ENCODE peak calls at places on chromosome 6, in seven cellular contexts. S, E, N, Z, B, L and V are unnamed samples.

GRCh38 chr6:6008114-6008647 is 1.5 kb upstream of the NRN1 start:
- DNase-seq in S (no peak), E (no peak), N (no peak), Z (no peak), B (no peak), L (no peak), V (no peak)

GRCh38 chr6:152952866-152953509 is 29.9 kb downstream of the FBXO5 start:
- DNase-seq in S (no peak), E (no peak), N (no peak), Z (no peak), B (peak; percentile 32), L (no peak), V (no peak)

GRCh38 chr6:136069119-136069518 is 181.0 kb downstream of the MTFR2 start:
- DNase-seq in S (no peak), E (no peak), N (no peak), Z (no peak), B (no peak), L (no peak), V (no peak)

GRCh38 chr6:149854532-149854931 is 9.6 kb downstream of the LRP11 start:
- DNase-seq in S (no peak), E (no peak), N (no peak), Z (peak; percentile 25), B (no peak), L (no peak), V (no peak)

GRCh38 chr6:24140572-24140971 is 14.6 kb downstream of the NRSN1 start:
- DNase-seq in S (no peak), E (no peak), N (no peak), Z (peak; percentile 6), B (no peak), L (peak; percentile 75), V (no peak)

GRCh38 chr6:53203483-53203882 is 54.8 kb upstream of the GCM1 start:
- DNase-seq in S (no peak), E (no peak), N (no peak), Z (no peak), B (no peak), L (no peak), V (no peak)

GRCh38 chr6:99589290-99589672 is 17.4 kb upstream of the PRDM13 start:
- DNase-seq in S (no peak), E (no peak), N (peak; percentile 58), Z (no peak), B (no peak), L (no peak), V (no peak)

GRCh38 chr6:113854531-113855499 is 2.3 kb upstream of the MARCKS start:
- DNase-seq in S (peak; percentile 83), E (peak; percentile 80), N (peak; percentile 82), Z (peak; percentile 90), B (no peak), L (peak; percentile 89), V (peak; percentile 70)

GRCh38 chr6:130853555-130854183 is 26.5 kb downstream of the SMLR1 start:
- DNase-seq in S (no peak), E (peak; percentile 69), N (no peak), Z (no peak), B (no peak), L (no peak), V (no peak)

GRCh38 chr6:100998111-100998510 is 117.0 kb upstream of the ASCC3 start:
- DNase-seq in S (no peak), E (no peak), N (no peak), Z (no peak), B (no peak), L (no peak), V (no peak)

GRCh38 chr6:151690303-151690702 is 117.2 kb upstream of the ESR1 start:
- DNase-seq in S (no peak), E (no peak), N (no peak), Z (no peak), B (no peak), L (no peak), V (no peak)

GRCh38 chr6:117138407-117138806 is 127.0 kb upstream of the VGLL2 start:
- DNase-seq in S (no peak), E (no peak), N (no peak), Z (no peak), B (no peak), L (no peak), V (no peak)

GRCh38 chr6:56087421-56087820 is 160.0 kb downstream of the COL21A1 start:
- DNase-seq in S (no peak), E (no peak), N (no peak), Z (no peak), B (no peak), L (no peak), V (no peak)

GRCh38 chr6:35203152-35203670 is 10.5 kb upstream of the SCUBE3 start:
- DNase-seq in S (no peak), E (no peak), N (no peak), Z (no peak), B (no peak), L (no peak), V (no peak)

GRCh38 chr6:132320007-132320406 is 81.3 kb downstream of the MOXD1 start:
- DNase-seq in S (no peak), E (no peak), N (no peak), Z (no peak), B (no peak), L (no peak), V (peak; percentile 13)

GRCh38 chr6:34514593-34515472 is 41.3 kb downstream of the SPDEF start:
- DNase-seq in S (peak; percentile 64), E (peak; percentile 47), N (peak; percentile 74), Z (peak; percentile 48), B (no peak), L (no peak), V (peak; percentile 53)

GRCh38 chr6:135182120-135182992 is 1.2 kb downstream of the MYB start:
- DNase-seq in S (no peak), E (peak; percentile 71), N (peak; percentile 66), Z (peak; percentile 6), B (no peak), L (peak; percentile 63), V (no peak)

GRCh38 chr6:33812669-33813068 is 8.9 kb upstream of the MLN start:
- DNase-seq in S (peak; percentile 62), E (no peak), N (peak; percentile 91), Z (peak; percentile 39), B (no peak), L (no peak), V (peak; percentile 53)

GRCh38 chr6:84771732-84772131 is 7.3 kb upstream of the TBX18 start:
- DNase-seq in S (no peak), E (no peak), N (no peak), Z (no peak), B (no peak), L (no peak), V (no peak)

GRCh38 chr6:28213213-28213523 is 11.9 kb upstream of the ZSCAN9 start:
- DNase-seq in S (no peak), E (no peak), N (no peak), Z (no peak), B (no peak), L (no peak), V (no peak)

GRCh38 chr6:28215425-28215824 is 9.7 kb upstream of the ZSCAN9 start:
- DNase-seq in S (no peak), E (no peak), N (no peak), Z (no peak), B (no peak), L (no peak), V (no peak)

GRCh38 chr6:28212510-28213212 is 12.4 kb upstream of the ZSCAN9 start:
- DNase-seq in S (no peak), E (no peak), N (peak; percentile 92), Z (peak; percentile 64), B (peak; percentile 80), L (no peak), V (no peak)

GRCh38 chr6:28209753-28210535 is 15.1 kb upstream of the ZSCAN9 start:
- DNase-seq in S (no peak), E (no peak), N (no peak), Z (no peak), B (no peak), L (no peak), V (no peak)

DNA sequence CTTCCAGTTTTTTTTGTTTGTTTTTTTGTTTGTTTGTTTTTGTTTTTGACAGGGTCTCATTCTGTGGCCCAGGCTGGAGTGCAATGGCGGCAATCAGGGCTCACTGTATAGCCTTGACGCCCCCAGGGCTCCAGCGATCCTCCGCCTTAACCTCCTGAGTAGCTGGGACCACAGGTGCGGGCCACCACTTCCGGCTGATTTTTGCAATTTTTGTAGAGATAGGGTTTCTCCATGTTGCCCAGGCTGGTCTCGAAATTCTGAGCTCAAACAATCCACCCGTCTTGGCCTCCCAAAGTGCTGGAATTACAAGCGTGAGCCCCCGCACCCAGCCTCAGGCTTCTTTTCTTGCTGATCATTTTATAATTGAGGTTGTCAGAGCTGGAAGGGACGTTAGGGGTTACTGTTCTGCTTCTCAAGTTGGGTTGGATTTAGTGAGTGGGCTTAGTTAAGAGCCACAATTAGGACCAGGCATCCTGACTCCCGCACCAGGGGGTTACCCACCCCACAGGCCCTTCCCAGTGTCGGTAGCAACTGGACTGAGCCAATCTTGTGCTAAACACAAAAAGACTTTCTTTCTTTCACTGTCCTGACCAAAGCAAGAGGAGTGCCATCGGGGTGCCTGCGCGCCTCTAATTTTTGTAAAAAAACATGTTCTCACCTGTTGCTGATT is 13.1 kb upstream of the ZSCAN9 start:
- DNase-seq in S (no peak), E (no peak), N (peak; percentile 70), Z (no peak), B (no peak), L (no peak), V (no peak)
- H3K27me3 ChIP-seq in S (peaks cover 5% of the 10 kb centered on the region), E (peaks cover 53% of the 10 kb centered on the region), N (peaks cover 40% of the 10 kb centered on the region), Z (peaks cover 33% of the 10 kb centered on the region), B (no peaks in the 10 kb centered on the region), L (peaks cover 91% of the 10 kb centered on the region), V (peaks cover 65% of the 10 kb centered on the region)

GRCh38 chr6:41723936-41724637 is 11.3 kb downstream of the TFEB start:
- DNase-seq in S (no peak), E (no peak), N (no peak), Z (no peak), B (no peak), L (no peak), V (no peak)

GRCh38 chr6:41724638-41725501 is 10.5 kb downstream of the TFEB start:
- DNase-seq in S (no peak), E (no peak), N (no peak), Z (no peak), B (no peak), L (no peak), V (peak; percentile 27)

GRCh38 chr6:41721396-41721795 is 14.0 kb downstream of the TFEB start:
- DNase-seq in S (no peak), E (no peak), N (no peak), Z (no peak), B (no peak), L (peak; percentile 2), V (no peak)

GRCh38 chr6:41720783-41721182 is 14.6 kb downstream of the TFEB start:
- DNase-seq in S (no peak), E (no peak), N (no peak), Z (no peak), B (no peak), L (peak; percentile 28), V (no peak)

GRCh38 chr6:41723178-41723935 is 12.1 kb downstream of the TFEB start:
- DNase-seq in S (no peak), E (peak; percentile 83), N (no peak), Z (peak; percentile 84), B (no peak), L (peak; percentile 91), V (peak; percentile 85)
- TF ChIP-seq CTCF in S (no peak), E (no peak), N (no peak), Z (no peak), B (no peak), L (no peak), V (no peak)

GRCh38 chr6:30828027-30828962 is 56.0 kb upstream of the DDR1 start:
- DNase-seq in S (peak; percentile 90), E (peak; percentile 88), N (peak; percentile 93), Z (peak; percentile 90), B (no peak), L (peak; percentile 88), V (peak; percentile 97)
- TF ChIP-seq POLR2A in S (no peak), E (peak; percentile 24), N (peak; percentile 34), Z (no peak), B (no peak), L (no peak), V (peak; percentile 49)

GRCh38 chr6:27290065-27290849 is 21.8 kb downstream of the POM121L2 start:
- DNase-seq in S (no peak), E (no peak), N (peak; percentile 84), Z (no peak), B (no peak), L (no peak), V (no peak)
- H3K27me3 ChIP-seq in S (no peaks in the 10 kb centered on the region), E (peaks cover 35% of the 10 kb centered on the region), N (peaks cover 58% of the 10 kb centered on the region), Z (peaks cover 37% of the 10 kb centered on the region), B (no peaks in the 10 kb centered on the region), L (peaks cover 99% of the 10 kb centered on the region), V (peaks cover 95% of the 10 kb centered on the region)